ENCODE peak calls at places on chromosomes 13 and 19, in nine cellular contexts. R is colonic mucosa, G is prostate gland, M is ovary, A is heart right ventricle, O is gastrocnemius medialis, V is adrenal gland, B is AG04450, X is SJSA1. F is an unnamed sample.

GRCh38 chr19:33769208-33769607 is 27.5 kb upstream of the KCTD15 start:
- DNase-seq in R (no peak), G (no peak), M (no peak), A (no peak), O (no peak), V (no peak), B (no peak), X (no peak), F (no peak)

GRCh38 chr19:28485300-28485699 is 727.7 kb downstream of the UQCRFS1 start:
- DNase-seq in R (peak), G (no peak), M (no peak), A (peak), O (no peak), V (peak), B (no peak), X (no peak), F (no peak)

GRCh38 chr19:21767065-21767800 is at the start of gene ZNF100:
- DNase-seq in R (peak), G (peak), M (peak), A (peak), O (peak), V (peak), B (peak), X (peak), F (peak)

GRCh38 chr19:19634516-19635312 is 6.7 kb upstream of the LPAR2 start:
- DNase-seq in R (no peak), G (no peak), M (no peak), A (no peak), O (no peak), V (no peak), B (no peak), X (no peak), F (no peak)

GRCh38 chr13:61029064-61029463 is 386.6 kb downstream of the PCDH20 start:
- DNase-seq in R (no peak), G (no peak), M (no peak), A (no peak), O (no peak), V (no peak), B (no peak), X (no peak), F (no peak)

GRCh38 chr13:110957181-110957884 is 42.5 kb upstream of the ANKRD10 start:
- DNase-seq in R (no peak), G (no peak), M (no peak), A (no peak), O (no peak), V (no peak), B (no peak), X (no peak), F (no peak)

GRCh38 chr19:46351241-46352041 is 4.6 kb downstream of the PPP5C start:
- DNase-seq in R (peak), G (peak), M (no peak), A (no peak), O (peak), V (no peak), B (no peak), X (peak), F (peak)

GRCh38 chr19:33487901-33488817 is 33.4 kb downstream of the PEPD start:
- DNase-seq in R (no peak), G (no peak), M (no peak), A (no peak), O (no peak), V (no peak), B (no peak), X (no peak), F (no peak)

GRCh38 chr19:28652790-28653189 is 560.2 kb downstream of the UQCRFS1 start:
- DNase-seq in R (no peak), G (no peak), M (no peak), A (no peak), O (no peak), V (no peak), B (no peak), X (no peak), F (no peak)

GRCh38 chr13:112152846-112153245 is 85.9 kb downstream of the SOX1 start:
- DNase-seq in R (no peak), G (no peak), M (no peak), A (no peak), O (no peak), V (no peak), B (no peak), X (no peak), F (no peak)

GRCh38 chr19:8575467-8575997 is 1.7 kb downstream of the MYO1F start:
- DNase-seq in R (peak), G (no peak), M (no peak), A (no peak), O (no peak), V (no peak), B (no peak), X (peak), F (peak)

GRCh38 chr13:48265217-48265815 is 32.3 kb downstream of the ITM2B start:
- DNase-seq in R (no peak), G (no peak), M (no peak), A (no peak), O (no peak), V (no peak), B (no peak), X (no peak), F (no peak)

GRCh38 chr19:9040131-9040530 is 29.9 kb upstream of the MUC16 start:
- DNase-seq in R (no peak), G (no peak), M (no peak), A (no peak), O (no peak), V (no peak), B (no peak), X (no peak), F (no peak)

GRCh38 chr13:52751196-52751595 is 11.6 kb upstream of the CNMD start:
- DNase-seq in R (no peak), G (no peak), M (no peak), A (no peak), O (no peak), V (no peak), B (no peak), X (no peak), F (no peak)

GRCh38 chr19:37304190-37304883 is 66.6 kb upstream of the ZNF527 start:
- DNase-seq in R (no peak), G (no peak), M (no peak), A (peak), O (no peak), V (peak), B (no peak), X (no peak), F (peak)

GRCh38 chr13:95568131-95568530 is 15.6 kb downstream of the CLDN10 start:
- DNase-seq in R (no peak), G (no peak), M (no peak), A (no peak), O (no peak), V (no peak), B (no peak), X (no peak), F (no peak)

GRCh38 chr13:75825161-75825560 is 189.0 kb downstream of the LMO7 start:
- DNase-seq in R (no peak), G (no peak), M (no peak), A (no peak), O (no peak), V (no peak), B (no peak), X (no peak), F (no peak)

GRCh38 chr13:27403727-27404385 is 20.6 kb upstream of the GTF3A start:
- DNase-seq in R (peak), G (no peak), M (no peak), A (no peak), O (no peak), V (no peak), B (no peak), X (no peak), F (no peak)

GRCh38 chr13:51241720-51242119 is 19.5 kb downstream of the FAM124A start:
- DNase-seq in R (no peak), G (no peak), M (no peak), A (no peak), O (no peak), V (no peak), B (no peak), X (no peak), F (no peak)

GRCh38 chr19:18450934-18451836 is 13.3 kb upstream of the ISYNA1 start:
- DNase-seq in R (peak), G (peak), M (peak), A (peak), O (peak), V (peak), B (no peak), X (peak), F (peak)

GRCh38 chr19:33032218-33032781 is 32.4 kb downstream of the RHPN2 start:
- DNase-seq in R (peak), G (peak), M (no peak), A (no peak), O (no peak), V (no peak), B (no peak), X (no peak), F (no peak)

GRCh38 chr19:42316223-42317211 is 3.4 kb downstream of the TMEM145 start:
- DNase-seq in R (no peak), G (no peak), M (no peak), A (no peak), O (no peak), V (no peak), B (no peak), X (no peak), F (no peak)

GRCh38 chr13:106348032-106348431 is 187.4 kb downstream of the EFNB2 start:
- DNase-seq in R (no peak), G (no peak), M (no peak), A (no peak), O (no peak), V (no peak), B (no peak), X (peak), F (no peak)

GRCh38 chr13:74132152-74132767 is 1.9 kb downstream of the KLF12 start:
- DNase-seq in R (no peak), G (no peak), M (no peak), A (no peak), O (no peak), V (no peak), B (no peak), X (peak), F (no peak)

DNA sequence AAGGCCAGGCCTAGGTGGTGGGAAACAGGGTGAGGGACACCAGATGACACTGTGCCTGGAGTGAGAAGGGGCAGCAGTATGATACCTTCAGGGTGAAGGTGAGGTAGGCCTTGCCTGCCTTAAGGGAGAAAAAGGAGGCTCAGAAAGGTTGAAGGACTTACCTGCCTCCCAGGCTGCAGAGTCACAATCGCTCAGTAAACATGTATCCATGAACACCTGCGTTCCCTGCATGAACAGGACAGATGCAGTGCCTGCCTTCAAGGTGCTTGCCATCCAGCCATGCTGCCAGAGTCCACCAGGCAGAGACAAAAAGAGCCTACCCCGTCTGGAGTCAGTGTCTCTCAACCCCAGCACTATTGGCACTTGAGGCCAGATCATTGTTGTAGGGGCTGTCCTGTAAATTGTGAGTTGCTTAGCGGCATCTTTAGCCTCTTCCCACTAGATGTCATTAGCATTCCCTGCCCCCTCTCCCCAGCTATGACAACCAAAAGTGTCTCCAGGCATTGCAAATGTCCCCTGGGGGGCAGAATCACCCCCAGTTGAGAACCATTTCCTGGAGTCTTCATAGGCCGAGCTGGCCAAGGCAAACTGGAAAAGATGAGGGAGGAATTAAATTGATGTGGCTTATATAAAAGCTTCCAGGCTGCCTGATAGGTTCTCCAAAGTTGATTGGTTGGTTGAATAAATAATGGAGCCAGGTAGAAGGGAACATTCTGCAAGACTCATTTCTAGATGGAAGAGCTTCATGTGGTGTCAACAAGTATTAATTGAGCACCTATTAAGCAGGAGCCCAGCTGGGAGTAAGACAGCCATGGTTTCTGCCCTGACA is 1.7 kb downstream of the MAP3K10 start:
- DNase-seq in R (no peak), G (no peak), M (no peak), A (no peak), O (no peak), V (no peak), B (no peak), X (no peak), F (no peak)
- H3K4me3 ChIP-seq in R (peak), G (no peak), M (no peak), A (no peak), O (peak), V (no peak), B (peak), X (peak), F (peak)

GRCh38 chr13:44757671-44758070 is 181.5 kb upstream of the TSC22D1 start:
- DNase-seq in R (no peak), G (no peak), M (no peak), A (no peak), O (no peak), V (no peak), B (no peak), X (no peak), F (no peak)

GRCh38 chr13:44755872-44756271 is 179.7 kb upstream of the TSC22D1 start:
- DNase-seq in R (no peak), G (no peak), M (no peak), A (no peak), O (no peak), V (no peak), B (no peak), X (peak), F (no peak)

GRCh38 chr13:44758595-44759221 is 182.6 kb upstream of the TSC22D1 start:
- DNase-seq in R (peak), G (peak), M (no peak), A (no peak), O (no peak), V (no peak), B (peak), X (peak), F (no peak)

GRCh38 chr13:44759222-44759721 is 183.1 kb upstream of the TSC22D1 start:
- DNase-seq in R (peak), G (peak), M (no peak), A (no peak), O (peak), V (no peak), B (no peak), X (no peak), F (no peak)

DNA sequence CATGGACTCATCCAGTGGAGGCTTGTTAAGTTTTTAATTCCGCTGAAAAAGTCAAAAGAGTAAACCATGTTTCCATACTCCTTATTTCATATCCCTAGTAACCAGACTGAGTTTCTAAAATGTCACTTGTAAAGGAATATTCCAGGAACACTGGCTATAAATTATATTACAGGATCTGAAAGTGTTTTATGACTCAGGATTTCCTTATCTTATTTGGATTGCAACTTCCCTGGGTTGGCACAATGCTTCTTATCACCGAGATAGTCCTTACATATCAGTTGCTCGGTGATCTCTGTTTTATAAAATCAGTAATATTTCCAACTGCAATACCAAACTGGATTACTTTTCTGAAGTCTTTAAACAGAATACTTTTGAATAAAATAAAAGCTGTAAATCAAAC is 180.3 kb upstream of the TSC22D1 start:
- DNase-seq in R (no peak), G (no peak), M (no peak), A (no peak), O (no peak), V (no peak), B (no peak), X (no peak), F (no peak)
- H3K27ac ChIP-seq in R (peak), G (no peak), M (no peak), A (no peak), O (peak), V (no peak), B (no peak), X (peak), F (no peak)

DNA sequence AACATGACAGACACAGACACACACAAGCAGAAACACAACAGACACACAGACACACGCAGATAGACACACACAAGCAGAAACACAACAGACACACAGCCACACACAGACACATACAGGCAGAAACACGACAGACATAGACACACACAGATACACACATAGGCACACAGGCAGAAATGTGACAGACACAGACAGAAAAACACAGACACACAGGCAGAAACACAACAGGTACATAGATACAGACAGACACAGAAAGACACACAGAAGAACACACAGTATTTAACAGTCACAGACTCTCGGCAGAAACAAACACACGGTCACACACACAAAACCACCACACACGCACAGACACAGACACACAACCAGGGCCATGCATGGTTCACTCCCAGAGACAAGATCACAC is 905 bp downstream of the TBXA2R start:
- DNase-seq in R (no peak), G (no peak), M (no peak), A (no peak), O (no peak), V (no peak), B (no peak), X (no peak), F (no peak)
- H3K4me3 ChIP-seq in R (peak), G (peak), M (peak), A (peak), O (peak), V (peak), B (peak), X (no peak), F (peak)

DNA sequence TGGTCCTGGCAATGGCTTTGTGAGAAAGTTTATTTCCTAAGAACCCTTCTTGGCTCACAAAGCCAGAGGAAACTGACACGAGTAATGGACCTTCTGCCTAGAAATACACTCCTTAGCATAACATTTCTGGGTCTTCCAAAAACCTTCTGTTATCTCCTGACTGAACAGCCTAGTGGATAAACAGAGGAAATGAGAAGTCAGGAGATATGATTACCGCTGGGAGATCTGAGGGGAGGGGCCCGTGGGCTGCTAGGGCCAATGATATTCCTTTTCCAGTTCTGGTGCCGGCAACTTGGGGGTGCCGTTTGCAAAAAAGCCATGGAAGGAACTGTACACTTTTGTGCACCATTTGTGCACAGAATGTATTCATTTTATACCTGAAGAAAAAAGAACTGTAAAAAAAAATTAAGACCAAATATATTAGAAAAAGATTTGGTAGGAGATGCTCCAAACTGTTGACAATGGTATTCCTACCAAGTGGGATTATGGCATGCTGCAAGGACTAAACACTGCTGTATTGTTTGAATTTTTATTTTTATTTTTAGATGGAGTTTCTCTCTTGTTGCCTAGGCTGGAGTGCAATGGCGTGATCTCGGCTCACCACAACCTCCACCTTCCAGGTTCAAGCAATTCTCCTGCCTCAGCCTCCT is 4.7 kb upstream of the SPC24 start:
- DNase-seq in R (no peak), G (no peak), M (no peak), A (no peak), O (no peak), V (no peak), B (no peak), X (no peak), F (no peak)
- H3K27ac ChIP-seq in R (no peak), G (peak), M (peak), A (peak), O (peak), V (no peak), B (peak), X (no peak), F (peak)

GRCh38 chr19:48606463-48607358 is at the start of gene SPACA4:
- DNase-seq in R (no peak), G (no peak), M (no peak), A (no peak), O (no peak), V (no peak), B (no peak), X (no peak), F (no peak)

GRCh38 chr19:48611872-48612271 is 3.0 kb downstream of the FAM83E start:
- DNase-seq in R (no peak), G (no peak), M (no peak), A (no peak), O (no peak), V (no peak), B (no peak), X (no peak), F (no peak)

GRCh38 chr19:48609571-48610108 is 3.1 kb downstream of the SPACA4 start:
- DNase-seq in R (no peak), G (no peak), M (no peak), A (no peak), O (no peak), V (no peak), B (no peak), X (no peak), F (no peak)

GRCh38 chr19:48607359-48607755 is 815 bp downstream of the SPACA4 start:
- DNase-seq in R (no peak), G (no peak), M (no peak), A (no peak), O (no peak), V (no peak), B (no peak), X (no peak), F (no peak)

DNA sequence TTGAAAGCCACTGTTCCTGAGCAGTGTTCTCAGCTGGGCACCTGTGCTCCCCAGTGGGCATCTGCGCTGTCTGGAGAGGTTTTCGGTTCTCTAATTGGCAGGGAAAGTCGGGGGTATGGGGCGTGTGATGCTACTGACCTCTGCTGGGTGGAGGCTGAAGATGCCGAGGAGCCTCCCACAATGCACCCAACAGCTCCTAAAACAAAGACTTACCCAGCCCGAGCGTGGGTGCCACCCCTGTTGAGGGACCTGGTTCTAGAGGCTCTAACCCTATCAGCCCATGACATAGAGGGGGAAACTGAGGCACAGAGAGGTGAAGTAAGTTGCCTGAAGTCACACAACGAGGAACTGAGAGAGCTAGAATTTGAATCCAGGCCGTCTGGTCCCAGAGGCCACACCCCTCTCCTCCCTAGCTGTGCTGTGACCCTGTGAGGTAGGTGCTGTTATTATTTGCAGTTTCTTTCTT is 2.3 kb downstream of the SPACA4 start:
- DNase-seq in R (peak), G (no peak), M (no peak), A (no peak), O (no peak), V (no peak), B (no peak), X (peak), F (no peak)
- H3K4me3 ChIP-seq in R (no peak), G (no peak), M (no peak), A (no peak), O (no peak), V (no peak), B (no peak), X (no peak), F (no peak)